ENCODE peak calls at places on chromosomes 6 and 20, in nine cellular contexts. One of them, this sample, is unnamed.

GRCh38 chr20:36312724-36313441 is 6.7 kb downstream of the DLGAP4 start:
- DNase-seq in neural progenitor cell: no peak
- DNase-seq in HCT116: no peak
- DNase-seq in GM23248: no peak
- DNase-seq in OCI-LY7: no peak
- DNase-seq in PC-3: no peak
- DNase-seq in MM.1S: no peak
- DNase-seq in SK-N-SH: no peak
- DNase-seq in GM23338: peak
- DNase-seq in this sample: peak

GRCh38 chr6:43934803-43935602 is 165.0 kb downstream of the VEGFA start:
- DNase-seq in OCI-LY7: no peak
- DNase-seq in MM.1S: no peak
- DNase-seq in neural progenitor cell: no peak
- DNase-seq in GM23338: no peak
- DNase-seq in GM23248: no peak
- DNase-seq in HCT116: no peak
- DNase-seq in PC-3: no peak
- DNase-seq in SK-N-SH: no peak
- DNase-seq in this sample: no peak

GRCh38 chr6:34806738-34807453 is 15.0 kb downstream of the BLTP3A start:
- DNase-seq in neural progenitor cell: no peak
- DNase-seq in SK-N-SH: no peak
- DNase-seq in GM23248: peak
- DNase-seq in OCI-LY7: no peak
- DNase-seq in HCT116: no peak
- DNase-seq in PC-3: peak
- DNase-seq in GM23338: no peak
- DNase-seq in MM.1S: no peak
- DNase-seq in this sample: no peak

GRCh38 chr6:5113096-5113495 is 28.0 kb downstream of the PPP1R3G start:
- DNase-seq in SK-N-SH: no peak
- DNase-seq in HCT116: no peak
- DNase-seq in OCI-LY7: no peak
- DNase-seq in PC-3: no peak
- DNase-seq in GM23338: no peak
- DNase-seq in neural progenitor cell: no peak
- DNase-seq in GM23248: no peak
- DNase-seq in MM.1S: no peak
- DNase-seq in this sample: no peak

GRCh38 chr20:59864726-59865125 is 68.7 kb downstream of the SYCP2 start:
- DNase-seq in OCI-LY7: no peak
- DNase-seq in PC-3: no peak
- DNase-seq in HCT116: no peak
- DNase-seq in neural progenitor cell: no peak
- DNase-seq in MM.1S: no peak
- DNase-seq in GM23248: no peak
- DNase-seq in GM23338: no peak
- DNase-seq in SK-N-SH: no peak
- DNase-seq in this sample: no peak

GRCh38 chr6:105926318-105926717 is 159.8 kb upstream of the PRDM1 start:
- DNase-seq in SK-N-SH: no peak
- DNase-seq in HCT116: no peak
- DNase-seq in OCI-LY7: no peak
- DNase-seq in GM23248: no peak
- DNase-seq in GM23338: no peak
- DNase-seq in neural progenitor cell: no peak
- DNase-seq in MM.1S: no peak
- DNase-seq in PC-3: no peak
- DNase-seq in this sample: no peak

GRCh38 chr6:100103936-100104335 is 109.9 kb upstream of the MCHR2 start:
- DNase-seq in GM23338: no peak
- DNase-seq in neural progenitor cell: no peak
- DNase-seq in MM.1S: no peak
- DNase-seq in OCI-LY7: no peak
- DNase-seq in GM23248: peak
- DNase-seq in PC-3: no peak
- DNase-seq in HCT116: no peak
- DNase-seq in SK-N-SH: no peak
- DNase-seq in this sample: no peak

GRCh38 chr6:135458051-135458450 is 39.5 kb downstream of the AHI1 start:
- DNase-seq in neural progenitor cell: no peak
- DNase-seq in GM23248: peak
- DNase-seq in MM.1S: no peak
- DNase-seq in PC-3: no peak
- DNase-seq in GM23338: no peak
- DNase-seq in HCT116: no peak
- DNase-seq in OCI-LY7: no peak
- DNase-seq in SK-N-SH: no peak
- DNase-seq in this sample: no peak

GRCh38 chr6:13536796-13537526 is 37.4 kb upstream of the SIRT5 start:
- DNase-seq in OCI-LY7: no peak
- DNase-seq in GM23248: peak
- DNase-seq in PC-3: no peak
- DNase-seq in GM23338: no peak
- DNase-seq in MM.1S: no peak
- DNase-seq in HCT116: no peak
- DNase-seq in SK-N-SH: no peak
- DNase-seq in neural progenitor cell: no peak
- DNase-seq in this sample: no peak

GRCh38 chr6:84260926-84261325 is 33.5 kb upstream of the CEP162 start:
- DNase-seq in GM23248: peak
- DNase-seq in neural progenitor cell: no peak
- DNase-seq in OCI-LY7: no peak
- DNase-seq in HCT116: no peak
- DNase-seq in GM23338: no peak
- DNase-seq in PC-3: no peak
- DNase-seq in MM.1S: no peak
- DNase-seq in SK-N-SH: no peak
- DNase-seq in this sample: no peak

GRCh38 chr6:30493643-30494250 is 4.4 kb downstream of the HLA-E start:
- DNase-seq in OCI-LY7: no peak
- DNase-seq in GM23338: peak
- DNase-seq in SK-N-SH: no peak
- DNase-seq in MM.1S: no peak
- DNase-seq in HCT116: no peak
- DNase-seq in GM23248: no peak
- DNase-seq in neural progenitor cell: peak
- DNase-seq in PC-3: no peak
- DNase-seq in this sample: no peak

GRCh38 chr6:2733324-2733723 is 17.4 kb downstream of the MYLK4 start:
- DNase-seq in SK-N-SH: no peak
- DNase-seq in GM23248: peak
- DNase-seq in MM.1S: no peak
- DNase-seq in neural progenitor cell: no peak
- DNase-seq in GM23338: no peak
- DNase-seq in PC-3: no peak
- DNase-seq in OCI-LY7: peak
- DNase-seq in HCT116: no peak
- DNase-seq in this sample: no peak

GRCh38 chr20:37297066-37297736 is 7.7 kb downstream of the MANBAL start:
- DNase-seq in PC-3: peak
- DNase-seq in GM23248: peak
- DNase-seq in MM.1S: no peak
- DNase-seq in neural progenitor cell: no peak
- DNase-seq in HCT116: no peak
- DNase-seq in GM23338: no peak
- DNase-seq in OCI-LY7: no peak
- DNase-seq in SK-N-SH: no peak
- DNase-seq in this sample: no peak

DNA sequence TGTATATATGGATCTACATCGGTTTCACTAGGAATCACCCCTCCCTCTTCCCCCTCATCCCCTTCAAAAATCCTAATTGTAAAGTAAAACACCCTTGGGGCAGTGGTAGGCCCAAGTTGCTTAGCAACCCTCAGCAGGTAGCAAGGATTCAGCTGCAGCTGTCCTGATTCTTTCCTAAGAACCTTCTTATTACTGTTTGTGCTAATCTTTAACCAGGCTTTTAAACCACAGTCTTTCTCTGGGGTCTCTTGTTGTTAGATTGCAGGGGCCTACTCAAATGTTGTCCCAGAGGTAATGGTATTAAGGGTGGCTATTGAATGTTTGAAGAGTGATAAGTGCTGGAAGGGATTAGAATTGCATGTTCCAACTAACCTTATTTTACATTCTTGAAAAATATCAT is 46.4 kb downstream of the PRL start:
- DNase-seq in GM23338: peak
- DNase-seq in neural progenitor cell: peak
- DNase-seq in MM.1S: no peak
- DNase-seq in GM23248: no peak
- DNase-seq in OCI-LY7: no peak
- DNase-seq in PC-3: no peak
- DNase-seq in SK-N-SH: no peak
- DNase-seq in HCT116: no peak
- DNase-seq in this sample: peak
- TF ChIP-seq EZH2phosphoT487 in GM23338: no peak
- TF ChIP-seq EZH2phosphoT487 in neural progenitor cell: no peak
- TF ChIP-seq EZH2phosphoT487 in MM.1S: no peak
- TF ChIP-seq EZH2phosphoT487 in GM23248: no peak
- TF ChIP-seq EZH2phosphoT487 in OCI-LY7: no peak
- TF ChIP-seq EZH2phosphoT487 in PC-3: no peak
- TF ChIP-seq EZH2phosphoT487 in SK-N-SH: no peak
- TF ChIP-seq EZH2phosphoT487 in HCT116: no peak
- TF ChIP-seq EZH2phosphoT487 in this sample: no peak

DNA sequence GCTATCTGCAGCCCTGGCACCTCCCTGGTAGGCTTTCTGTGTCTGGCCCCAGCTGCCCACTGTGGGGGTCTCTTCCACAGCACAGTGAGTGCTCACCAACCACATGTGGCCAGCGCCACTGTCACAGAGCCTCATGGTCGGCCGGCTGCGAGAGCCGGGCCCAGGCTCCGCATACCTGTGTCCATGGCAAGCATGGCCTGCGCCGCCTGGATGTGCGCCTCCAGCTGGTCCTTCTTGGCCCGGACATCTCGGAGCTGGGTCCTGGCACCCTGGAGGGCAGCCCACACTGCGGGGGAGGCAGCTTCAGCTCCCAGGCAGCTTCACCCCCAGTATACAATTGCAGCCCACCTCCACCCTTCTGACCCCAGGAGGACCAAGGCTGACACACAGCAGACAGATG is 13.0 kb downstream of the ADRM1 start:
- DNase-seq in PC-3: no peak
- DNase-seq in GM23248: no peak
- DNase-seq in GM23338: no peak
- DNase-seq in SK-N-SH: no peak
- DNase-seq in MM.1S: no peak
- DNase-seq in neural progenitor cell: no peak
- DNase-seq in HCT116: no peak
- DNase-seq in OCI-LY7: no peak
- DNase-seq in this sample: no peak
- TF ChIP-seq EZH2phosphoT487 in PC-3: no peak
- TF ChIP-seq EZH2phosphoT487 in GM23248: no peak
- TF ChIP-seq EZH2phosphoT487 in GM23338: no peak
- TF ChIP-seq EZH2phosphoT487 in SK-N-SH: no peak
- TF ChIP-seq EZH2phosphoT487 in MM.1S: no peak
- TF ChIP-seq EZH2phosphoT487 in neural progenitor cell: no peak
- TF ChIP-seq EZH2phosphoT487 in HCT116: no peak
- TF ChIP-seq EZH2phosphoT487 in OCI-LY7: no peak
- TF ChIP-seq EZH2phosphoT487 in this sample: no peak

GRCh38 chr6:150027806-150028565 is 2.7 kb upstream of the RAET1L start:
- DNase-seq in MM.1S: no peak
- DNase-seq in GM23338: no peak
- DNase-seq in GM23248: no peak
- DNase-seq in OCI-LY7: no peak
- DNase-seq in SK-N-SH: no peak
- DNase-seq in HCT116: no peak
- DNase-seq in PC-3: no peak
- DNase-seq in neural progenitor cell: no peak
- DNase-seq in this sample: no peak

GRCh38 chr6:150024646-150025155 is 631 bp downstream of the RAET1L start:
- DNase-seq in PC-3: no peak
- DNase-seq in SK-N-SH: no peak
- DNase-seq in MM.1S: no peak
- DNase-seq in HCT116: no peak
- DNase-seq in GM23248: no peak
- DNase-seq in neural progenitor cell: no peak
- DNase-seq in OCI-LY7: no peak
- DNase-seq in GM23338: no peak
- DNase-seq in this sample: no peak

GRCh38 chr6:150026976-150027805 is 1.9 kb upstream of the RAET1L start:
- DNase-seq in SK-N-SH: no peak
- DNase-seq in GM23338: no peak
- DNase-seq in GM23248: no peak
- DNase-seq in HCT116: no peak
- DNase-seq in neural progenitor cell: no peak
- DNase-seq in PC-3: no peak
- DNase-seq in OCI-LY7: no peak
- DNase-seq in MM.1S: no peak
- DNase-seq in this sample: no peak

GRCh38 chr6:150028799-150029198 is 3.5 kb upstream of the RAET1L start:
- DNase-seq in GM23248: no peak
- DNase-seq in SK-N-SH: no peak
- DNase-seq in MM.1S: no peak
- DNase-seq in neural progenitor cell: no peak
- DNase-seq in HCT116: no peak
- DNase-seq in GM23338: no peak
- DNase-seq in OCI-LY7: no peak
- DNase-seq in PC-3: no peak
- DNase-seq in this sample: no peak

DNA sequence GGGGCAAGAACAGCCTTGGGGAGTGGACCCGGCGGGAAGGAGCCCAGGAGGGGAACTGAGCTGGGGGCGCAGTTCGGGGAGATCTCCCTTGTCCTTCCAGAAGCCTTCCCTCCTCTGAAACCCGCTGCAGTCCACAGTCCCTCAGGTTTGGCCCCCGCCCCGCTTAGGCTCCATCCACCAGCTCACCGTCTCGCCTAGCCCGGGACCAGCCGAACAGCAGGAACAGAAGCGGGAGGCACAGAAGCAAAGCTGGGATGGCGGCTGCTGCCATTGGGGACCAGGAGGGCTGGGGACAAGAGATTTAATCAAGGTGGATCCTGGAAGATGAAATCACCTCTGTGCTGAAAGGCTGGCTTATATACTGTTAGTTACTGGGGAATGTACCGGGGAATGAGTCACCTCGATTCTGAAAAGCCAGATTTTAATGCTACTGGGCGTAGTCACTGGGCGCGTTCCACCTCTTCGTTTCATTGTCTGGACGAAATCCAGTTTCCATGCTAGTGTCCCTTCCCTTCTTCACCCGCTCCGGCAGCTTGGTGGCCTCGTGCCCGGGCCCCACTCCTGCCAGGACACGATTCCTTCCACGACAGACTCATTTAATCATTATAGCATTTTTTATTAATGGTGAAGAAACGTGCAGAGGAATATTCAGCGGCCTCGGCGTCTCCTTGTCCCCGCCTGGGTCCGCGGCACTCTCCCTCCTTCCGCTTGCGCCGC is at the start of gene RAET1L:
- DNase-seq in MM.1S: no peak
- DNase-seq in GM23248: peak
- DNase-seq in GM23338: peak
- DNase-seq in HCT116: peak
- DNase-seq in OCI-LY7: no peak
- DNase-seq in PC-3: peak
- DNase-seq in SK-N-SH: no peak
- DNase-seq in neural progenitor cell: no peak
- DNase-seq in this sample: peak
- TF ChIP-seq EZH2phosphoT487 in MM.1S: no peak
- TF ChIP-seq EZH2phosphoT487 in GM23248: no peak
- TF ChIP-seq EZH2phosphoT487 in GM23338: peak
- TF ChIP-seq EZH2phosphoT487 in HCT116: no peak
- TF ChIP-seq EZH2phosphoT487 in OCI-LY7: no peak
- TF ChIP-seq EZH2phosphoT487 in PC-3: no peak
- TF ChIP-seq EZH2phosphoT487 in SK-N-SH: no peak
- TF ChIP-seq EZH2phosphoT487 in neural progenitor cell: no peak
- TF ChIP-seq EZH2phosphoT487 in this sample: no peak

GRCh38 chr6:117025310-117025709 is 148.3 kb downstream of the RFX6 start:
- DNase-seq in neural progenitor cell: no peak
- DNase-seq in GM23248: no peak
- DNase-seq in PC-3: no peak
- DNase-seq in GM23338: peak
- DNase-seq in SK-N-SH: no peak
- DNase-seq in MM.1S: no peak
- DNase-seq in HCT116: no peak
- DNase-seq in OCI-LY7: no peak
- DNase-seq in this sample: no peak
- TF ChIP-seq EZH2phosphoT487 in neural progenitor cell: no peak
- TF ChIP-seq EZH2phosphoT487 in GM23248: no peak
- TF ChIP-seq EZH2phosphoT487 in PC-3: no peak
- TF ChIP-seq EZH2phosphoT487 in GM23338: no peak
- TF ChIP-seq EZH2phosphoT487 in SK-N-SH: no peak
- TF ChIP-seq EZH2phosphoT487 in MM.1S: no peak
- TF ChIP-seq EZH2phosphoT487 in HCT116: no peak
- TF ChIP-seq EZH2phosphoT487 in OCI-LY7: no peak
- TF ChIP-seq EZH2phosphoT487 in this sample: no peak

This sample was measured in hepatocyte.